ENCODE peak calls at places on chromosomes 4 and X, in four cellular contexts. W is HepG2, L is GM12878, K is H1. Y is an unnamed sample.

GRCh38 chr4:83454626-83455025 is 997 bp downstream of the HELQ start:
- DNase-seq in W (no peak), L (no peak), K (no peak), Y (peak)

GRCh38 chr4:38560763-38561558 is 103.0 kb upstream of the KLF3 start:
- DNase-seq in W (no peak), L (peak), K (no peak), Y (no peak)

GRCh38 chr4:16857425-16857824 is 41.0 kb downstream of the LDB2 start:
- DNase-seq in W (no peak), L (no peak), K (no peak), Y (no peak)

GRCh38 chr4:41661447-41662076 is 87.0 kb downstream of the PHOX2B start:
- DNase-seq in W (peak), L (no peak), K (peak), Y (peak)

GRCh38 chr4:53147179-53147578 is 218.7 kb downstream of the SCFD2 start:
- DNase-seq in W (no peak), L (no peak), K (no peak), Y (no peak)

GRCh38 chr4:2330119-2331042 is 68.5 kb upstream of the MXD4 start:
- DNase-seq in W (no peak), L (no peak), K (no peak), Y (no peak)

GRCh38 chr4:101274888-101275752 is 72.2 kb downstream of the PPP3CA start:
- DNase-seq in W (no peak), L (no peak), K (no peak), Y (no peak)

GRCh38 chr4:147981305-147981704 is 249.4 kb downstream of the ARHGAP10 start:
- DNase-seq in W (no peak), L (peak), K (no peak), Y (no peak)

GRCh38 chr4:140257461-140258305 is 103.7 kb upstream of the MAML3 start:
- DNase-seq in W (no peak), L (no peak), K (no peak), Y (no peak)

GRCh38 chr4:42344260-42344659 is 53.0 kb upstream of the SHISA3 start:
- DNase-seq in W (no peak), L (no peak), K (no peak), Y (no peak)

GRCh38 chr4:123250843-123251242 is 145.8 kb upstream of the SPRY1 start:
- DNase-seq in W (no peak), L (no peak), K (no peak), Y (no peak)

GRCh38 chrX:106168107-106168506 is at the start of gene PWWP3B:
- DNase-seq in W (no peak), L (no peak), K (no peak), Y (peak)

GRCh38 chrX:25206761-25207160 is 191.0 kb upstream of the ARX start:
- DNase-seq in W (no peak), L (no peak), K (no peak), Y (no peak)

GRCh38 chrX:22462959-22463358 is 190.2 kb downstream of the CBLL2 start:
- DNase-seq in W (no peak), L (no peak), K (no peak), Y (no peak)

GRCh38 chr4:48047421-48047844 is 30.9 kb downstream of the NIPAL1 start:
- DNase-seq in W (no peak), L (peak), K (no peak), Y (no peak)

GRCh38 chrX:68753218-68753617 is 75.6 kb upstream of the EFNB1 start:
- DNase-seq in W (no peak), L (no peak), K (no peak), Y (no peak)

GRCh38 chrX:153909024-153909979 is 4.8 kb downstream of the AVPR2 start:
- DNase-seq in W (peak), L (no peak), K (no peak), Y (peak)

GRCh38 chr4:3484057-3484973 is 21.2 kb downstream of the DOK7 start:
- DNase-seq in W (peak), L (no peak), K (no peak), Y (no peak)

GRCh38 chrX:129980540-129981206 is 1.8 kb upstream of the BCORL1 start:
- DNase-seq in W (peak), L (no peak), K (peak), Y (no peak)

GRCh38 chr4:185965456-185966384 is 103.2 kb upstream of the TLR3 start:
- DNase-seq in W (no peak), L (peak), K (no peak), Y (peak)

GRCh38 chrX:48909703-48910102 is 1.7 kb downstream of the SLC35A2 start:
- DNase-seq in W (no peak), L (no peak), K (no peak), Y (no peak)

GRCh38 chr4:25258980-25259578 is 25.2 kb downstream of the PI4K2B start:
- DNase-seq in W (no peak), L (no peak), K (no peak), Y (no peak)

GRCh38 chrX:65878456-65878855 is 161.4 kb downstream of the VSIG4 start:
- DNase-seq in W (no peak), L (no peak), K (no peak), Y (no peak)

GRCh38 chr4:159227378-159227777 is 124.5 kb downstream of the RAPGEF2 start:
- DNase-seq in W (no peak), L (no peak), K (no peak), Y (no peak)

GRCh38 chr4:40335508-40335860 is 351 bp downstream of the CHRNA9 start:
- DNase-seq in W (no peak), L (no peak), K (no peak), Y (no peak)

GRCh38 chrX:21658152-21658737 is at the start of gene KLHL34:
- DNase-seq in W (no peak), L (no peak), K (no peak), Y (no peak)

GRCh38 chrX:42546800-42547199 is 231.2 kb downstream of the PPP1R2C start:
- DNase-seq in W (no peak), L (no peak), K (no peak), Y (no peak)

GRCh38 chrX:129531132-129531531 is 7.8 kb upstream of the SMARCA1 start:
- DNase-seq in W (no peak), L (no peak), K (no peak), Y (no peak)

GRCh38 chr4:40055873-40056721 is 553 bp upstream of the N4BP2 start:
- DNase-seq in W (peak), L (no peak), K (peak), Y (peak)

GRCh38 chrX:40105016-40105790 is 7.4 kb upstream of the BCOR start:
- DNase-seq in W (no peak), L (no peak), K (peak), Y (no peak)

GRCh38 chrX:51742586-51742985 is 656 bp upstream of the GSPT2 start:
- DNase-seq in W (no peak), L (no peak), K (no peak), Y (no peak)

GRCh38 chr4:45550766-45551366 is 573.0 kb downstream of the GABRG1 start:
- DNase-seq in W (no peak), L (no peak), K (no peak), Y (no peak)

GRCh38 chrX:31858915-31859314 is 787.1 kb upstream of the FTHL17 start:
- DNase-seq in W (no peak), L (no peak), K (no peak), Y (no peak)

GRCh38 chrX:31860686-31861085 is 788.8 kb upstream of the FTHL17 start:
- DNase-seq in W (no peak), L (no peak), K (no peak), Y (no peak)

GRCh38 chrX:31851761-31852160 is 779.9 kb upstream of the FTHL17 start:
- DNase-seq in W (no peak), L (no peak), K (no peak), Y (no peak)

GRCh38 chrX:31854716-31855115 is 782.9 kb upstream of the FTHL17 start:
- DNase-seq in W (no peak), L (no peak), K (no peak), Y (no peak)
- TF ChIP-seq BRCA1 in W (no peak), L (no peak), K (no peak), Y (no peak)

DNA sequence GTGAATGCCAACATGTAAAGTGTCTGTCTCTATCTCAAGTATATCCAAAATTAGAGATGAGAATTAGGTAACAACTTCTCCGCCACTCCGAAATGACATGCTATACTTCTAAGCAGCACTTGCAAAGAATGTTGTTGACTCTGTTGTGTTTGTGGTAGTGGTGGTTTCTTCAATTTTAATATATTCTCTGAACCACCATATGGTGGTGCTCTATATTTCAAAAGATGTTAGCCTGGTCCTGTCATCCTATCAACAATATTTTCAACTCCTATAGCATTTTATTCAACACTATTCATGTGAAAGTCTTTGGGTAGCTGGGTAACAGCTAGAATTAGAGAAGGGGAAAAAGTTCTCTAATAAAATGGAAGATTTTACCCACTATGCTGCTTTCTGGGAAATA is 1622.8 kb upstream of the IGFBP7 start:
- DNase-seq in W (no peak), L (no peak), K (no peak), Y (no peak)
- TF ChIP-seq BRCA1 in W (no peak), L (no peak), K (no peak), Y (no peak)

GRCh38 chr4:18314731-18315130 is 293.2 kb upstream of the LCORL start:
- DNase-seq in W (no peak), L (no peak), K (no peak), Y (no peak)

GRCh38 chr4:18319456-18319855 is 297.9 kb upstream of the LCORL start:
- DNase-seq in W (no peak), L (no peak), K (no peak), Y (no peak)

GRCh38 chr4:18322111-18322510 is 300.6 kb upstream of the LCORL start:
- DNase-seq in W (no peak), L (no peak), K (no peak), Y (no peak)

GRCh38 chr4:18318682-18319410 is 297.3 kb upstream of the LCORL start:
- DNase-seq in W (no peak), L (no peak), K (no peak), Y (peak)
- TF ChIP-seq BRCA1 in W (no peak), L (no peak), K (no peak), Y (no peak)

GRCh38 chrX:12906392-12906791 is at the start of gene TLR8:
- DNase-seq in W (no peak), L (no peak), K (no peak), Y (no peak)

GRCh38 chrX:12912786-12913185 is 6.4 kb downstream of the TLR8 start:
- DNase-seq in W (no peak), L (no peak), K (no peak), Y (no peak)

GRCh38 chrX:12910851-12911461 is 4.5 kb downstream of the TLR8 start:
- DNase-seq in W (no peak), L (no peak), K (no peak), Y (no peak)

GRCh38 chrX:12910424-12910823 is 4.0 kb downstream of the TLR8 start:
- DNase-seq in W (no peak), L (no peak), K (no peak), Y (no peak)
- TF ChIP-seq BRCA1 in W (no peak), L (no peak), K (no peak), Y (no peak)

GRCh38 chrX:9885150-9885549 is 82.0 kb upstream of the CLDN34 start:
- DNase-seq in W (peak), L (no peak), K (peak), Y (peak)
- TF ChIP-seq BRCA1 in W (no peak), L (no peak), K (no peak), Y (no peak)

DNA sequence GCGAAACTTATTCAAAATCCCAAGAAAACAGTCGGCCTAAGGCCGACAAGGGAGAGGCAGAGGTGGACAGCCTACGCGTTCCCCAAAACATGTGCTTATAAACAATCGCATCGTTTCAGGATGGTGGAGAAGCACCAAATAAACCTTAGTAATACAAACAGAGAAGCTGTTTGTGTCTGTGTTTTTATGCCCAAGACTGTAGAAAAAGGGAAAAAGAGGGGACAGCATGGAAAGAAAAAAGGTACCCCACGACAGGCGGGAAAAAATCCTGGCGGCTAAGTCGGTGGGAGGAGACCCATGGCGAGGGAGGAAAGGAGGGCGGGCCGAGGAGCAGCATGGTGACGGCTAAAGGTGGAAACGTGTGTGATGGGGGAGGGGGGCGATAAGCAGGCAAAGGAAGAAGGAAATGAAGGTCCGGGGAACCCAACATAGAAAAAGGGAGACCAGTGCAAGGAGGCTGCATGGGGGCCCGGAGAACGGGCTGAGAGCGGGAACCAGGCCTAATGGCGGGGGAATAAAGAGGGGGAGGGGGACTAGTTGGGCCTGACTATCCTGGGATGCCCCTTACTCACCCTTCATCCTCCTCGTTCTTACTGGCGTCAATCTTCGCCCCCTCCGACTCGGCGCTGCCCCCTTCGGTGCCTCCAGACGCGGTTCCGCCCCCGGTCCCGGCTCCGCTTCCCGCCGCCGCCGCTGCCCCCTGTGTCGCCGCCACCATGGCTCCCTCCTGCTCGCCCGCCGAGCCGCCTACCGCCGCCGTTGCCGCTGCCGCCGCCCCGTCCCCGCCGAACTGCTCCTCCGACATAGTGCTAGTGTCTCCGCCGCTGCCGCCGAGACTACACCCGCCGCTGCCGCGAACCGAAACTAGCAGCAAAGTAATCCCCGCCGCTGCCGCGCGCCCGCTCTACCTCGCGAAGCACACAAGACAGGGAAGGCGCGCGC is 646 bp downstream of the HNRNPD start:
- DNase-seq in W (peak), L (peak), K (peak), Y (peak)
- TF ChIP-seq BRCA1 in W (no peak), L (no peak), K (no peak), Y (no peak)

GRCh38 chrX:14698770-14699169 is 169.4 kb downstream of the GLRA2 start:
- DNase-seq in W (no peak), L (no peak), K (no peak), Y (no peak)

GRCh38 chrX:14700982-14701381 is 171.6 kb downstream of the GLRA2 start:
- DNase-seq in W (no peak), L (no peak), K (no peak), Y (no peak)

GRCh38 chrX:14694631-14695030 is 165.3 kb downstream of the GLRA2 start:
- DNase-seq in W (no peak), L (no peak), K (no peak), Y (no peak)

GRCh38 chrX:14702145-14702544 is 170.7 kb downstream of the FANCB start:
- DNase-seq in W (no peak), L (no peak), K (no peak), Y (no peak)

GRCh38 chrX:14697453-14697852 is 168.1 kb downstream of the GLRA2 start:
- DNase-seq in W (peak), L (no peak), K (peak), Y (peak)
- TF ChIP-seq BRCA1 in W (no peak), L (no peak), K (no peak), Y (no peak)